ENCODE peak calls at places on chromosomes 4 and X, in eight cellular contexts. Q is anterior cingulate cortex; L is stimulated activated CD8-positive, alpha-beta memory T cell treated with anti-CD3 and anti-CD28 coated beads, Interleukin-15, amount 100 ng/mL, for 24 hours; T is tibial artery; X is activated CD4-positive, alpha-beta memory T cell treated with anti-CD3 and anti-CD28 coated beads for 36 hours; G is OCI-LY7; U is stimulated activated CD4-positive, alpha-beta T cell treated with anti-CD3 and anti-CD28 coated beads, Interleukin-15, amount 100 ng/mL, for 1 hour; F is NCI-H2081. Z is an unnamed sample.

GRCh38 chrX:13090261-13091110 is 46.1 kb upstream of the FAM9C start:
- DNase-seq in G (peak; percentile 23), U (no peak), X (peak; percentile 25), Q (no peak), L (no peak), T (no peak), F (no peak), Z (no peak)

GRCh38 chrX:132651411-132652086 is 162.7 kb upstream of the MBNL3 start:
- DNase-seq in L (no peak), G (no peak), Q (no peak), T (no peak), F (no peak), U (no peak), X (no peak), Z (no peak)

GRCh38 chr4:4901877-4902276 is 42.4 kb downstream of the MSX1 start:
- DNase-seq in X (no peak), F (no peak), U (no peak), L (no peak), Q (no peak), T (no peak), G (peak; percentile 57), Z (no peak)

GRCh38 chrX:109830157-109830703 is 97.2 kb upstream of the ACSL4 start:
- DNase-seq in X (no peak), Q (no peak), U (no peak), L (no peak), T (no peak), F (no peak), G (no peak), Z (no peak)

GRCh38 chr4:4277531-4277930 is 12.4 kb downstream of the LYAR start:
- DNase-seq in F (no peak), U (no peak), G (no peak), L (no peak), X (no peak), T (no peak), Q (no peak), Z (no peak)

GRCh38 chrX:9913041-9913440 is 54.1 kb upstream of the CLDN34 start:
- DNase-seq in Q (no peak), U (no peak), F (no peak), X (no peak), G (no peak), L (no peak), T (no peak), Z (no peak)

GRCh38 chrX:153491351-153492152 is 3.2 kb upstream of the BGN start:
- DNase-seq in T (no peak), Q (no peak), U (no peak), L (no peak), X (no peak), F (no peak), G (no peak), Z (no peak)

GRCh38 chr4:147370473-147370872 is 110.4 kb upstream of the EDNRA start:
- DNase-seq in U (no peak), X (no peak), L (no peak), F (no peak), G (no peak), T (no peak), Q (no peak), Z (no peak)

GRCh38 chr4:140568507-140569306 is at the start of gene UCP1:
- DNase-seq in Q (no peak), G (no peak), F (no peak), U (no peak), T (no peak), X (no peak), L (no peak), Z (no peak)

GRCh38 chrX:19602866-19603620 is 87.7 kb upstream of the MAP3K15 start:
- DNase-seq in T (peak; percentile 20), L (no peak), Q (no peak), X (peak; percentile 25), F (no peak), U (no peak), G (no peak), Z (no peak)

GRCh38 chrX:155056877-155057792 is 13.8 kb downstream of the CMC4 start:
- DNase-seq in Q (peak; percentile 9), L (no peak), U (no peak), X (peak; percentile 62), F (peak; percentile 49), G (peak; percentile 45), T (peak; percentile 53), Z (peak; percentile 51)

GRCh38 chrX:68415289-68415688 is 18.0 kb downstream of the OPHN1 start:
- DNase-seq in Q (no peak), T (peak; percentile 46), L (no peak), X (no peak), F (no peak), G (no peak), U (no peak), Z (no peak)

GRCh38 chrX:46628406-46629371 is 55.1 kb downstream of the CHST7 start:
- DNase-seq in U (no peak), F (no peak), T (peak; percentile 80), G (peak; percentile 5), Q (no peak), X (peak; percentile 46), L (no peak), Z (no peak)

GRCh38 chr4:172830295-172830764 is 338.3 kb upstream of the GALNT7 start:
- DNase-seq in G (peak; percentile 43), U (no peak), F (peak; percentile 17), Q (no peak), T (no peak), L (no peak), X (no peak), Z (peak; percentile 18)

GRCh38 chrX:49878128-49878833 is 1.0 kb upstream of the USP27X start:
- DNase-seq in T (no peak), X (no peak), G (no peak), U (no peak), F (no peak), Q (no peak), L (no peak), Z (peak; percentile 24)

GRCh38 chr4:188372856-188373255 is 233.6 kb downstream of the TRIML1 start:
- DNase-seq in T (no peak), Q (no peak), U (no peak), X (no peak), F (peak; percentile 0), G (no peak), L (no peak), Z (no peak)

GRCh38 chrX:129577473-129577872 is 37.4 kb downstream of the OCRL start:
- DNase-seq in F (no peak), G (no peak), U (no peak), Q (no peak), T (peak; percentile 36), L (no peak), X (no peak), Z (peak; percentile 1)